ENCODE peak calls at places on chromosomes 1 and 21, in six cellular contexts. A is GDM1, X is HuH-7, L is PC-3, K is M059J, E is COLO829. Q is an unnamed sample.
A peak's percentile ranks its signal among the peaks of the same experiment; 100 is the strongest.

GRCh38 chr1:187942986-187943385 is 1114.2 kb downstream of the PLA2G4A start:
- DNase-seq in E (no peak), X (no peak), A (no peak), K (no peak), L (peak; percentile 5), Q (peak; percentile 37)

GRCh38 chr1:51752073-51752948 is 126.2 kb downstream of the NRDC start:
- DNase-seq in A (no peak), E (no peak), L (no peak), K (no peak), X (no peak), Q (no peak)

GRCh38 chr1:200038987-200039848 is 11.7 kb downstream of the NR5A2 start:
- DNase-seq in X (peak; percentile 63), L (peak; percentile 71), E (no peak), K (peak; percentile 60), A (peak; percentile 17), Q (peak; percentile 47)

GRCh38 chr1:153260980-153261792 is 1.7 kb downstream of the LORICRIN start:
- DNase-seq in X (no peak), L (no peak), K (no peak), E (no peak), A (no peak), Q (peak; percentile 2)

GRCh38 chr1:39082140-39082799 is 56.1 kb downstream of the NDUFS5 start:
- DNase-seq in K (no peak), L (no peak), A (no peak), X (no peak), E (no peak), Q (no peak)

GRCh38 chr1:54715493-54716298 is at the start of gene TTC4:
- DNase-seq in K (peak; percentile 76), A (peak; percentile 65), L (peak; percentile 87), X (peak; percentile 77), E (peak; percentile 73), Q (peak; percentile 91)

GRCh38 chr1:151036356-151036755 is at the start of gene BNIPL:
- DNase-seq in X (no peak), A (no peak), K (no peak), E (no peak), L (peak; percentile 21), Q (no peak)

GRCh38 chr1:198167436-198167934 is 10.7 kb downstream of the NEK7 start:
- DNase-seq in X (no peak), K (peak; percentile 87), A (no peak), L (peak; percentile 7), E (no peak), Q (peak; percentile 48)

GRCh38 chr1:226985839-226986463 is 45.9 kb downstream of the COQ8A start:
- DNase-seq in L (no peak), K (no peak), A (no peak), E (no peak), X (peak; percentile 11), Q (no peak)

GRCh38 chr1:199774433-199775089 is 252.9 kb upstream of the NR5A2 start:
- DNase-seq in X (no peak), E (no peak), K (peak; percentile 88), L (peak; percentile 97), A (no peak), Q (peak; percentile 35)

GRCh38 chr21:36825683-36826082 is 126.8 kb downstream of the SIM2 start:
- DNase-seq in E (no peak), K (no peak), L (no peak), X (no peak), A (no peak), Q (no peak)

GRCh38 chr1:55868026-55868425 is 652.9 kb upstream of the USP24 start:
- DNase-seq in X (peak; percentile 20), E (no peak), K (peak; percentile 85), L (peak; percentile 48), A (no peak), Q (no peak)

GRCh38 chr21:34355570-34355969 is 8.2 kb upstream of the KCNE2 start:
- DNase-seq in L (no peak), E (no peak), A (no peak), K (no peak), X (no peak), Q (no peak)

Q was measured in ELR.